ENCODE peak calls at places on chromosomes 11 and 22, in nine cellular contexts. R is activated CD8-positive, alpha-beta memory T cell treated with anti-CD3 and anti-CD28 coated beads for 1 hour; F is activated T-cell treated with anti-CD3 and anti-CD28 coated beads for 1 hour; Q is T-helper 9 cell; E is PC-3; M is fibroblast of pulmonary artery; S is H9; Z is A549; G is choroid plexus epithelial cell. D is an unnamed sample.

GRCh38 chr11:79087957-79088318 is 352.9 kb downstream of the TENM4 start:
- DNase-seq in R (no peak), F (no peak), Q (no peak), E (no peak), M (peak), S (no peak), Z (no peak), G (peak), D (no peak)

GRCh38 chr11:3222003-3222855 is 3.6 kb upstream of the MRGPRG start:
- DNase-seq in R (no peak), F (no peak), Q (no peak), E (no peak), M (no peak), S (peak), Z (no peak), G (no peak), D (no peak)

GRCh38 chr22:42050641-42051040 is 20.0 kb downstream of the NAGA start:
- DNase-seq in R (no peak), F (no peak), Q (no peak), E (no peak), M (no peak), S (no peak), Z (no peak), G (no peak), D (no peak)

GRCh38 chr11:124068711-124069110 is 27.6 kb upstream of the OR10G7 start:
- DNase-seq in R (no peak), F (no peak), Q (no peak), E (no peak), M (no peak), S (no peak), Z (no peak), G (no peak), D (no peak)

GRCh38 chr11:120682866-120683265 is 171.3 kb downstream of the GRIK4 start:
- DNase-seq in R (no peak), F (no peak), Q (no peak), E (peak), M (peak), S (no peak), Z (no peak), G (no peak), D (no peak)

GRCh38 chr22:46541536-46541935 is 4.1 kb upstream of the CELSR1 start:
- DNase-seq in R (no peak), F (no peak), Q (no peak), E (no peak), M (no peak), S (no peak), Z (no peak), G (no peak), D (no peak)

GRCh38 chr11:73085189-73085875 is 56.8 kb downstream of the FCHSD2 start:
- DNase-seq in R (no peak), F (no peak), Q (no peak), E (peak), M (peak), S (no peak), Z (no peak), G (peak), D (no peak)

GRCh38 chr11:73538381-73538872 is 59.5 kb downstream of the FAM168A start:
- DNase-seq in R (no peak), F (no peak), Q (no peak), E (no peak), M (peak), S (no peak), Z (no peak), G (no peak), D (no peak)